ENCODE peak calls at places on chromosomes 12 and 14, in four cellular contexts. X is K562, I is H1, R is HepG2. N is an unnamed sample.

GRCh38 chr12:110149104-110149660 is 25.0 kb downstream of the IFT81 start:
- DNase-seq in I (no peak), X (no peak), R (no peak), N (no peak)

GRCh38 chr12:45246202-45246601 is 30.3 kb downstream of the ANO6 start:
- DNase-seq in X (no peak), I (no peak), R (no peak), N (no peak)

GRCh38 chr12:94818970-94819369 is 168.6 kb upstream of the TMCC3 start:
- DNase-seq in I (no peak), R (no peak), X (no peak), N (no peak)

GRCh38 chr14:101736071-101736470 is 25.4 kb upstream of the PPP2R5C start:
- DNase-seq in X (no peak), I (no peak), R (no peak), N (no peak)

GRCh38 chr12:130685850-130686249 is 30.2 kb downstream of the RIMBP2 start:
- DNase-seq in I (no peak), X (no peak), R (no peak), N (no peak)

GRCh38 chr14:35369701-35370191 is 34.8 kb downstream of the NFKBIA start:
- DNase-seq in X (no peak), R (no peak), I (no peak), N (no peak)

GRCh38 chr14:61749264-61749663 is 13.0 kb upstream of the SNAPC1 start:
- DNase-seq in X (peak), I (no peak), R (no peak), N (no peak)

GRCh38 chr12:123113038-123113437 is 37.9 kb downstream of the PITPNM2 start:
- DNase-seq in I (no peak), R (no peak), X (no peak), N (no peak)

DNA sequence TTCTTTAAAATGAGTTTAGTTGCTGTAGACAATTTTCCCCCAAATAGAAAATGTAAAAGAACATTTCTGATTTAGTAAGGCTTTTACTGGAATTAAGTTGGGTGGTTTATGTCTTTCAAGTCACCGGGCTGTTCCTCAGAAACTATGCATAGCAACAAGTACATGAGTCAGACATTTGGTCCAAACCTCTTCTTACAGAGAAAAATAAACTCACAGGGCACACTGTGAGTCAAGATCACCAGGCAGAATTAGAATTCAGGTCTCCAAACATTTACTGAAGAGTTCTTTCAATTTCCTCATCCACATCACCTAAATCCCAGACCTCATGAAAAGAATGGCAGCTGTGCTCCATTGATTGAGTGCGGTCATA is 476.1 kb upstream of the SOX5 start:
- DNase-seq in I (no peak), X (no peak), R (no peak), N (no peak)
- TF ChIP-seq SRF in I (no peak), X (no peak), R (no peak), N (no peak)

GRCh38 chr12:127284021-127284420 is 982.9 kb upstream of the TMEM132C start:
- DNase-seq in X (no peak), I (no peak), R (no peak), N (no peak)
- TF ChIP-seq SRF in X (no peak), I (no peak), R (no peak), N (no peak)

GRCh38 chr12:5586201-5586600 is 154.3 kb downstream of the NTF3 start:
- DNase-seq in R (peak), X (peak), I (no peak), N (no peak)
- TF ChIP-seq SRF in R (no peak), X (no peak), I (no peak), N (no peak)

DNA sequence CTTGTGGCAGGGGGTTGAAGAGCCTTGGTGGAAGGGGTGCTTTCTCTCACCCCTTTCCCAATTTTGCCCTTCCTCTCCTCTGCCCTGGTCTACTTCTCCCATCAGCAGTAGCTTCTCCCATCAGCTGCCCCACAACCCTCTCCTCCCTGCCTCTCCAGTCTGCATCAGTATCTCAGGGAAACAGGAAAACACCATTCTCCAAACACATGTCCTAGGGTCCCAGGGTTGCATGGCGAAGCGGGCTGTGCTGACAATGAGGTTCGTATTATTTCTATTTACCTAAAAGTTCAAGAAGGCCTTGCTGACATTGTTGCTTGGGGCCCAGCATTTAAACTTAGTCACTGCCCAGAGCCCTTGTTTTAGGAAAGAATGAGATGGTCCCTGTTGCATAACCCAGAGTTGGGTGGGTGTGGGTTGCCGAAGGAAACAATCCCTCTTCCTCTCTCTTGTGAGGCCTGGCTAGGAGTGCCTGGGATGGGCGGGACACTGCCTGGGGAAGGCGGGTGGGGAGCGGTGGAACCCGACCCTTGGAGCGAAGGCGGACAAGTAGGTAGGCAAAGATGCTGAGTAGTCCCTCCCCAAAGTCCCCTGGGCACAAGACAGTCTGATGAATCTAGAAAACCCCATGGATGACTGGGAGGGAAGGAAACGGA is 1.3 kb upstream of the IGFBP6 start:
- DNase-seq in R (no peak), I (peak), X (no peak), N (no peak)
- TF ChIP-seq SRF in R (no peak), I (no peak), X (no peak), N (no peak)

DNA sequence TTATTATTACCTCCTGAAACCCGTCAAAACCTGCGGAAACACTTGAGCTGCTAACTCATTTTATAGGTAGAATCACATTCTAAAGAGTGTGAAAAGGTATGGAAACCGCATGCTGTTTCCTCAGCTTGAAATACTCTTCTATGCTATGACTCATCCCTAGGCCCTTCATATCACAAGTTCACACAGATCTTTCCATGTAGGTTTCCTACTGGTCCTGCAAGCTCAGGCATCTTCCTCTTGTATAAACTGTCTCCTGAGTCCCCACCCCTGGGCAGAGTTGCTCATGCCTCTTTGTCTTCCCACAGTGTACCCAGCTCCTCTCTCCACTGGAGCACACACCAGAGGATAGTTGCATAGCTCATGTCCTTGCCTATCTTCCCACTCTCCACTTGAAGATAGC is 84.7 kb downstream of the CMAS start:
- DNase-seq in X (no peak), R (no peak), I (no peak), N (no peak)
- TF ChIP-seq SRF in X (no peak), R (no peak), I (no peak), N (no peak)

GRCh38 chr12:47509398-47509851 is 196.4 kb downstream of the RPAP3 start:
- DNase-seq in I (no peak), X (no peak), R (no peak), N (no peak)
- TF ChIP-seq SRF in I (no peak), X (no peak), R (no peak), N (no peak)

GRCh38 chr14:100219126-100219785 is 19.7 kb upstream of the YY1 start:
- DNase-seq in X (no peak), R (no peak), I (no peak), N (no peak)
- TF ChIP-seq SRF in X (no peak), R (no peak), I (no peak), N (no peak)

DNA sequence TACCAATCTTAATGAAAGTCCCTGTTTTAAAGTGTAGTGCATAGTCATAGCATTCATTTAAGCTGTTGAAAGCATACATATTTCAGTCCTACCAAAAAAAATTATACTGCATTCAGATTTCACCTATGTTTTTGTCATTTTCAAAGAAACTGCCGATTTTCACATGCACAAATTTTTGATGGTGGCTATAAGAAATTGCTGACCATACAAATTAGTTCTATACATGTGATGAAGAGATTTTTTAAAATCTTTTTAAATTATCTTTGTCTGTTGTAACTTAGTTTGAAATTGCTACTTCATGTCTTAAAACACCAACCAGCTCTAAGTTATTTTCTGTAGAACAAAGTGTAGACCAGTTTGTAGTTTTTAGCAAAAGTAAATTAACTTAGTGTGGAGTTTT is 3.5 kb upstream of the GTF2A1 start:
- DNase-seq in I (no peak), R (no peak), X (no peak), N (no peak)
- TF ChIP-seq SRF in I (no peak), R (no peak), X (no peak), N (no peak)

N was measured in HCT116.